ENCODE peak calls at places on chromosomes 6 and 20, in five cellular contexts. A is esophagus squamous epithelium, D is thoracic aorta, E is heart left ventricle, K is fibroblast of lung. T is an unnamed sample.
A peak's percentile ranks its signal among the peaks of the same experiment; 100 is the strongest.

GRCh38 chr6:161418458-161418945 is 144.6 kb upstream of the AGPAT4 start:
- DNase-seq in D (peak; percentile 25), K (peak; percentile 93), E (peak; percentile 66), A (no peak), T (peak; percentile 76)

GRCh38 chr6:110216140-110216539 is 35.9 kb downstream of the CDC40 start:
- DNase-seq in D (no peak), E (no peak), K (no peak), A (no peak), T (no peak)

GRCh38 chr20:34364013-34364382 is 925 bp downstream of the ITCH start:
- DNase-seq in E (no peak), D (no peak), K (peak; percentile 60), A (no peak), T (peak; percentile 16)

GRCh38 chr6:157236040-157236725 is 87.1 kb downstream of the TMEM242 start:
- DNase-seq in K (no peak), E (no peak), A (no peak), D (no peak), T (no peak)

GRCh38 chr6:43968110-43968965 is 158.9 kb downstream of the MRPL14 start:
- DNase-seq in K (no peak), A (no peak), D (no peak), E (no peak), T (no peak)

GRCh38 chr6:43271103-43271815 is 26.8 kb upstream of the SLC22A7 start:
- DNase-seq in A (no peak), K (no peak), E (no peak), D (no peak), T (peak; percentile 47)

GRCh38 chr20:12019677-12020076 is 102.0 kb downstream of the BTBD3 start:
- DNase-seq in E (no peak), D (no peak), K (no peak), A (no peak), T (no peak)

GRCh38 chr20:24914388-24915241 is 34.5 kb upstream of the CST7 start:
- DNase-seq in K (no peak), E (peak; percentile 3), D (no peak), A (no peak), T (no peak)

GRCh38 chr6:3623451-3624267 is 127.9 kb downstream of the PXDC1 start:
- DNase-seq in A (no peak), D (no peak), K (no peak), E (no peak), T (no peak)

GRCh38 chr20:8798505-8798904 is 270.4 kb upstream of the PLCB4 start:
- DNase-seq in E (no peak), D (no peak), A (no peak), K (peak; percentile 42), T (no peak)

DNA sequence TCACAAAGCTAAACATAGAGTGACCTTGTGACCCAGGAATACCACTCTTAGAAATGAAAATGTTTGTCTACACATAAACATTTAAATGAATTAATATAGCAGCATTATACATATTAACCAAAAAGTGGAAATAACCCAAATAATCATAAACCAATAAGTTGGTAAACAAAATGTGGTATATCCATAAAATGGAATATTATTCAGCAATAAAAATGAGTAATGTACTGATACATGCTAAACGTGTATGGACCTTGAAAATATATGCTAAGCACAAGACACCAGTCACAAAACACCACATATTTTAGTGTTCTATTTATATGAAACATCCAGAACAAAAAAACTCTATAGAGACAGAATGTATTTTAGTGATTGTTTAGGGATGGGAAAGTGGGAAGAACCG is 68.9 kb upstream of the FUT9 start:
- DNase-seq in A (no peak), E (no peak), D (no peak), K (no peak), T (no peak)
- TF ChIP-seq CTCF in A (no peak), E (no peak), D (no peak), K (no peak), T (no peak)

GRCh38 chr6:36674942-36675341 is 3.6 kb upstream of the CDKN1A start:
- DNase-seq in D (no peak), K (no peak), E (no peak), A (no peak), T (no peak)

GRCh38 chr6:36677753-36678487 is 594 bp upstream of the CDKN1A start:
- DNase-seq in A (no peak), K (no peak), E (no peak), D (no peak), T (peak; percentile 44)

GRCh38 chr6:36677059-36677749 is 1.3 kb upstream of the CDKN1A start:
- DNase-seq in D (no peak), A (no peak), E (no peak), K (no peak), T (no peak)

GRCh38 chr6:36678488-36679042 is at the start of gene CDKN1A:
- DNase-seq in D (peak; percentile 76), E (peak; percentile 90), A (no peak), K (peak; percentile 93), T (peak; percentile 94)

DNA sequence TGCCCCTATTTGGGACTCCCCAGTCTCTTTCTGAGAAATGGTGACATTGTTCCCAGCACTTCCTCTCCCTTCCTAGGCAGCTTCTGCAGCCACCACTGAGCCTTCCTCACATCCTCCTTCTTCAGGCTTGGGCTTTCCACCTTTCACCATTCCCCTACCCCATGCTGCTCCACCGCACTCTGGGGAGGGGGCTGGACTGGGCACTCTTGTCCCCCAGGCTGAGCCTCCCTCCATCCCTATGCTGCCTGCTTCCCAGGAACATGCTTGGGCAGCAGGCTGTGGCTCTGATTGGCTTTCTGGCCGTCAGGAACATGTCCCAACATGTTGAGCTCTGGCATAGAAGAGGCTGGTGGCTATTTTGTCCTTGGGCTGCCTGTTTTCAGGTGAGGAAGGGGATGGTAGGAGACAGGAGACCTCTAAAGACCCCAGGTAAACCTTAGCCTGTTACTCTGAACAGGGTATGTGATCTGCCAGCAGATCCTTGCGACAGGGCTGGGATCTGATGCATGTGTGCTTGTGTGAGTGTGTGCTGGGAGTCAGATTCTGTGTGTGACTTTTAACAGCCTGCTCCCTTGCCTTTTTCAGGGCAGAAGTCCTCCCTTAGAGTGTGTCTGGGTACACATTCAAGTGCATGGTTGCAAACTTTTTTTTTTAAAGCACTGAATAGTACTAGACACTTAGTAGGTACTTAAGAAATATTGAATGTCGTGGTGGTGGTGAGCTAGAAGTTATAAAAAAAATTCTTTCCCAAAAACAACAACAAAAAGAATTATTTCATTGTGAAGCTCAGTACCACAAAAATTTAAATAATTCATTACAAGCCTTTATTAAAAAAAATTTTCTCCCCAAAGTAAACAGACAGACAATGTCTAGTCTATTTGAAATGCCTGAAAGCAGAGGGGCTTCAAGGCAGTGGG is 2.1 kb upstream of the CDKN1A start:
- DNase-seq in K (peak; percentile 69), D (no peak), A (no peak), E (no peak), T (peak; percentile 60)
- H3K4me3 ChIP-seq in K (no peak overlapping the region), D (peak overlapping the region; percentile 94), A (no peak overlapping the region), E (no peak overlapping the region), T (peak overlapping the region; percentile 98)

DNA sequence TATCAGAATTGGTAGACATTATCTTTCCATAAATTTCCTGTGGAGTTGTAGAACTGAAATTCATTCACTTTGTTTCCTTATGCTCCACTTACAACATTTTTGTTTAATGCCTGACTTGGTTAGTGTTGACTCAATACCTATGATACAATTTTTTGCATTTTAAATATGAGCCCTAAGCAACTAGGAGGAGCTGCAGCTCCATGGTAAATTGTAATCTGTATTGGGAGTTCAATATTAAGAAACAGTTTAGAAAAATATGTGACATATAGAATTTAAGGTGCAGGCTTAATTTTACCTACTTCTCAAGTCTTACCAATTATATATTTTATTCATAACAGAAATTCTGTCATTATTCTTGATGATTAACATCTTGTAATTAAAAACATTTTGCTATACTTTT is 868.3 kb downstream of the EYS start:
- DNase-seq in E (no peak), K (peak; percentile 57), D (no peak), A (no peak), T (no peak)
- TF ChIP-seq CTCF in E (no peak), K (no peak), D (no peak), A (no peak), T (no peak)

DNA sequence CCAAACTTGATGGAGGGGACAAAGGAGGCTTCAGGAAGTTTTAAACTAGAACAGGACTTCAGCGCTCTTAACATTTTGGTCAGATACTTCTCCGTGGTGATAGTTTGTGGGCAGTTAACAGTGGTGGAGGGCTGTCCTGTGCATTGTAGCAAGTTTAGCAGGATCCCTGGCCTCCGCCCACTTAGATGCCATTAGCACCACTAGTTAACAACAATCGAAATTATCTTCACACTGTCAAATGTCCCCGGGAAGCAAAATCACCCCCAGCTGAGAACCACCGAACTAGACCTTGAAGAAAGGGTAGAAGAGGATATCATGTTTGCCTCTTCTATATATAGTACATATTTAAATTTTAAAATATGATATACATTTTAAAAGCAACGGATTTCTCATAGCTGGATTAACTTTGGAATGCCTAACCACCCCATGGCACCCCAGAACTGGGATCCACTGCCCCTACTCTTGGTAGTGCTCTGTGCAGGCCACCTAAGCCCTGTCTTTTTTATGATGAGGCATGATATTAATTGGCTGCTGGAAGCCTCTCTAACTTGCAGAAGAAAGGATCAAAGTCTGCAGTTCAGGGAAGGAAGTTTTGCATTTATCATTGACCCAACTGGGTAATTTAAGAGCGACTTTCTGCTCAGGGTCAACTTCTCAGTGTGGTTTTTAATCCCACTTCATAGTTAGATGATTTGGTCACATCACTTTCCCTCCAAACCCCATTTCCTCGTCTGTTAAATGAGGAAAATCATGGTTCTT is 13.8 kb downstream of the E2F3 start:
- DNase-seq in A (no peak), E (no peak), D (no peak), K (no peak), T (no peak)
- H3K4me3 ChIP-seq in A (no peak overlapping the region), E (no peak overlapping the region), D (no peak overlapping the region), K (no peak overlapping the region), T (no peak overlapping the region)

GRCh38 chr6:82333781-82334180 is 29.8 kb upstream of the TPBG start:
- DNase-seq in D (no peak), K (no peak), E (no peak), A (no peak), T (peak; percentile 16)

GRCh38 chr6:82330171-82330804 is 33.3 kb upstream of the TPBG start:
- DNase-seq in D (no peak), A (no peak), K (no peak), E (no peak), T (no peak)

GRCh38 chr6:82331031-82331773 is 32.4 kb upstream of the TPBG start:
- DNase-seq in A (no peak), E (no peak), K (peak; percentile 28), D (no peak), T (peak; percentile 42)
- TF ChIP-seq CTCF in A (no peak), E (no peak), K (peak; percentile 40), D (no peak), T (peak; percentile 38)

GRCh38 chr6:73739097-73739496 is 43.1 kb downstream of the CD109 start:
- DNase-seq in D (no peak), K (peak; percentile 85), A (no peak), E (no peak), T (peak; percentile 79)
- H3K4me3 ChIP-seq in D (no peak overlapping the region), K (no peak overlapping the region), A (no peak overlapping the region), E (no peak overlapping the region), T (no peak overlapping the region)